ENCODE peak calls at places on chromosomes 6 and 20, in four cellular contexts. Y, N, Z and R are unnamed samples.

GRCh38 chr20:20824924-20825584 is 112.6 kb upstream of the RALGAPA2 start:
- DNase-seq in N (peak; percentile 18), Z (peak; percentile 29), Y (peak; percentile 28), R (peak; percentile 71)

GRCh38 chr6:169188051-169188863 is 65.4 kb downstream of the THBS2 start:
- DNase-seq in Y (no peak), N (no peak), Z (no peak), R (no peak)

GRCh38 chr20:33059136-33059535 is 5.4 kb downstream of the BPIFB3 start:
- DNase-seq in Y (no peak), N (no peak), Z (no peak), R (no peak)

GRCh38 chr6:49264909-49265308 is 198.1 kb downstream of the MMUT start:
- DNase-seq in Z (no peak), N (no peak), Y (no peak), R (no peak)

GRCh38 chr6:56949261-56949660 is 5.6 kb upstream of the BEND6 start:
- DNase-seq in N (no peak), Z (no peak), Y (no peak), R (no peak)

GRCh38 chr6:37074053-37074827 is 68.8 kb downstream of the FGD2 start:
- DNase-seq in N (no peak), Z (no peak), Y (peak; percentile 53), R (peak; percentile 71)

GRCh38 chr6:7673063-7673536 is 52.8 kb upstream of the BMP6 start:
- DNase-seq in Y (peak; percentile 36), N (no peak), Z (no peak), R (peak; percentile 81)

GRCh38 chr6:23077797-23078196 is 508.4 kb downstream of the HDGFL1 start:
- DNase-seq in Y (no peak), N (no peak), Z (no peak), R (no peak)

GRCh38 chr6:57135885-57136284 is 36.2 kb upstream of the BAG2 start:
- DNase-seq in Y (no peak), N (no peak), Z (no peak), R (no peak)

GRCh38 chr6:152170702-152171667 is 363.5 kb downstream of the ESR1 start:
- DNase-seq in N (no peak), Z (no peak), Y (no peak), R (no peak)

GRCh38 chr20:25863536-25864325 is 167.1 kb upstream of the ZNF337 start:
- DNase-seq in Y (no peak), N (no peak), Z (no peak), R (peak; percentile 76)

GRCh38 chr6:44704240-44705150 is 317.0 kb downstream of the CDC5L start:
- DNase-seq in N (no peak), Z (no peak), Y (no peak), R (no peak)

GRCh38 chr6:88519227-88520019 is 353.3 kb upstream of the CNR1 start:
- DNase-seq in Y (no peak), N (no peak), Z (no peak), R (no peak)

GRCh38 chr6:118709859-118710350 is 58.5 kb upstream of the CEP85L start:
- DNase-seq in Z (peak; percentile 16), N (peak; percentile 62), Y (no peak), R (no peak)

GRCh38 chr6:79544939-79545450 is 7.8 kb upstream of the LCA5 start:
- DNase-seq in N (peak; percentile 49), Z (peak; percentile 70), Y (peak; percentile 56), R (peak; percentile 97)

GRCh38 chr6:125940691-125941090 is 15.9 kb upstream of the HINT3 start:
- DNase-seq in Y (no peak), N (no peak), Z (no peak), R (no peak)

GRCh38 chr6:153790048-153790447 is 249.0 kb upstream of the OPRM1 start:
- DNase-seq in Z (peak; percentile 15), N (no peak), Y (no peak), R (peak; percentile 57)

GRCh38 chr20:401682-402495 is 6.2 kb upstream of the RBCK1 start:
- DNase-seq in Z (no peak), Y (no peak), N (no peak), R (no peak)

GRCh38 chr6:56593801-56594318 is 48.8 kb downstream of the DST start:
- DNase-seq in Y (no peak), Z (no peak), N (peak; percentile 20), R (no peak)

GRCh38 chr20:25053207-25054132 is 4.5 kb downstream of the ACSS1 start:
- DNase-seq in Z (peak; percentile 42), Y (peak; percentile 66), N (no peak), R (no peak)

GRCh38 chr6:76347539-76347938 is 275.1 kb upstream of the IMPG1 start:
- DNase-seq in Y (no peak), Z (no peak), N (no peak), R (no peak)

GRCh38 chr20:2820084-2820895 is 4.1 kb downstream of the TMEM239 start:
- DNase-seq in Y (no peak), Z (no peak), N (no peak), R (peak; percentile 92)

GRCh38 chr6:12099623-12100022 is 87.5 kb downstream of the HIVEP1 start:
- DNase-seq in N (no peak), Z (no peak), Y (no peak), R (no peak)

GRCh38 chr6:126890055-126890454 is 228.4 kb upstream of the RSPO3 start:
- DNase-seq in Z (no peak), N (no peak), Y (no peak), R (no peak)

GRCh38 chr6:159979136-159979874 is 10.4 kb downstream of the IGF2R start:
- DNase-seq in N (peak; percentile 85), Y (no peak), Z (no peak), R (peak; percentile 80)

GRCh38 chr6:121000381-121000780 is 333.9 kb downstream of the TBC1D32 start:
- DNase-seq in N (no peak), Z (no peak), Y (no peak), R (no peak)

GRCh38 chr6:16316741-16317251 is 78.4 kb downstream of the GMPR start:
- DNase-seq in N (no peak), Z (no peak), Y (no peak), R (no peak)